ENCODE peak calls at places on chromosomes 3 and 15, in four cellular contexts. N is A549, E is GM12865, S is uterus. U is an unnamed sample.

GRCh38 chr15:68479406-68479805 is 47.4 kb upstream of the ITGA11 start:
- DNase-seq in N (no peak), E (no peak), S (peak; percentile 92), U (no peak)

GRCh38 chr3:121654493-121655385 is 6.0 kb downstream of the HCLS1 start:
- DNase-seq in N (no peak), E (peak; percentile 68), S (no peak), U (no peak)

GRCh38 chr3:189392969-189393368 is 221.2 kb downstream of the TPRG1 start:
- DNase-seq in N (peak; percentile 94), E (no peak), S (no peak), U (no peak)

GRCh38 chr15:63146684-63147083 is 10.6 kb downstream of the RPS27L start:
- DNase-seq in N (peak; percentile 41), E (no peak), S (no peak), U (no peak)

GRCh38 chr3:172209333-172210321 is 170.2 kb downstream of the FNDC3B start:
- DNase-seq in N (no peak), E (no peak), S (no peak), U (no peak)

GRCh38 chr3:16140894-16141285 is 33.6 kb upstream of the GALNT15 start:
- DNase-seq in N (no peak), E (no peak), S (no peak), U (no peak)

GRCh38 chr3:25471081-25471768 is 43.2 kb downstream of the RARB start:
- DNase-seq in N (no peak), E (no peak), S (no peak), U (peak; percentile 64)

GRCh38 chr3:64361962-64362735 is 136.9 kb upstream of the PRICKLE2 start:
- DNase-seq in N (no peak), E (no peak), S (no peak), U (no peak)

GRCh38 chr15:62601779-62602540 is 436.9 kb upstream of the C2CD4B start:
- DNase-seq in N (peak; percentile 38), E (no peak), S (no peak), U (no peak)

GRCh38 chr3:113287818-113288648 is 76.7 kb downstream of the BOC start:
- DNase-seq in N (peak; percentile 74), E (peak; percentile 66), S (peak; percentile 77), U (no peak)

GRCh38 chr15:96053039-96054021 is 277.2 kb upstream of the NR2F2 start:
- DNase-seq in N (peak; percentile 19), E (peak; percentile 48), S (peak; percentile 40), U (peak; percentile 64)
- H3K4me3 ChIP-seq in N (peak overlapping the region; percentile 33), E (peak overlapping the region; percentile 23), S (peak overlapping the region; percentile 24), U (peak overlapping the region; percentile 27)

DNA sequence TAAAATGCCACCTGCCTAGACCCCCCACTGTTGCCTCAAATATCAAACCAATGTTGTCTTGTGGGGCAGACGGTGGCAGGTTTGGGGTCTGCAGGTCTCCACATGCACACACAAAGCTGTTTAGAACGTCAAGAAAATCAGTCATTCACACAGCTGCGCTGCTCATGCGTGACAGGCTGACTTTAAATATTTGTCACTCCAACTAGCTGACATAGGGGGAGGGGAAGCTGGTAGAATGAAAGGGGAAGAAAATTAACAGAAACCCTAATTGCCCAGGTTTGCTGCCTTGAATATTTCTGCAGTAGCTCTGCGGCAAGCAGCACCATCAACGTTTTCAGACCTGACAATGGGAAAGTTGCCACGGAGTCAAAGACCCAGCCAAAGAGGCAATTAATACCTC is 201.8 kb downstream of the ABHD5 start:
- DNase-seq in N (no peak), E (peak; percentile 58), S (no peak), U (no peak)
- TF ChIP-seq CTCF in N (no peak), E (no peak), S (no peak), U (no peak)

DNA sequence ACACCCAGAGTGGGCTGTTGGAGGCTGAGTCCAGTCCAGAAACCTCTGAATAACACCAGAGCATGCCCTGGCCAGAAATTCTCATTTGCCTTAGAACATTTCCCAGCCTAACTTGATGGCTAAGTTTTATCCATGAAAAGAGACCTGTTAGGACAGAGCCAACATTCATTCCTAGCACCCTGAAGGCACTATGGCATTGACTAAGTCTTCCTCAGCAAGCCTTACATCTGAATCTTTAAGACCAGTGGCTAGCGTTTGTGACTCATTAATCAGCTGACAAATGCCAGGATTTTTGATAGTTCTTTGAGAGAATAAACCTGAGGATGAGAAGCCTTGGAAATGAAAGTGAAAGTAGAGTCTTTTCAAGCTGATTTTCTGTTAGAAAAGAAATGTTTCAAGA is 1087.1 kb upstream of the ALCAM start:
- DNase-seq in N (no peak), E (no peak), S (no peak), U (no peak)
- H3K4me3 ChIP-seq in N (peak overlapping the region; percentile 21), E (no peak overlapping the region), S (no peak overlapping the region), U (no peak overlapping the region)

GRCh38 chr15:76839173-76839572 is 66.0 kb downstream of the SCAPER start:
- DNase-seq in N (no peak), E (no peak), S (no peak), U (no peak)
- TF ChIP-seq CTCF in N (no peak), E (no peak), S (no peak), U (no peak)

GRCh38 chr15:32636410-32636809 is 5.1 kb upstream of the SCG5 start:
- DNase-seq in N (no peak), E (no peak), S (no peak), U (no peak)
- H3K4me3 ChIP-seq in N (no peak overlapping the region), E (no peak overlapping the region), S (no peak overlapping the region), U (no peak overlapping the region)

U was measured in LNCaP clone FGC.